ENCODE peak calls at places on chromosomes 16 and 17, in six cellular contexts. P, R, T, C, Y and G are unnamed samples.

GRCh38 chr16:56344518-56345405 is 80.6 kb downstream of the AMFR start:
- DNase-seq in P (no peak), R (no peak), T (no peak), C (no peak), Y (no peak), G (no peak)

GRCh38 chr16:32116080-32116479 is 137.0 kb upstream of the TP53TG3D start:
- DNase-seq in P (peak; percentile 4), R (no peak), T (no peak), C (peak; percentile 8), Y (no peak), G (peak; percentile 22)

GRCh38 chr17:13106171-13106570 is 88.3 kb upstream of the ELAC2 start:
- DNase-seq in P (no peak), R (no peak), T (no peak), C (peak; percentile 64), Y (no peak), G (no peak)

GRCh38 chr17:45143767-45144198 is 4.5 kb upstream of the HEXIM1 start:
- DNase-seq in P (peak; percentile 89), R (peak; percentile 52), T (peak; percentile 63), C (peak; percentile 33), Y (no peak), G (peak; percentile 81)

GRCh38 chr16:79194291-79194690 is 406.2 kb downstream of the MAF start:
- DNase-seq in P (no peak), R (no peak), T (no peak), C (no peak), Y (no peak), G (no peak)

GRCh38 chr17:81727324-81728031 is 15.4 kb downstream of the SLC25A10 start:
- DNase-seq in P (no peak), R (no peak), T (peak; percentile 50), C (no peak), Y (no peak), G (no peak)

GRCh38 chr17:72097144-72097543 is 23.7 kb upstream of the SOX9 start:
- DNase-seq in P (no peak), R (no peak), T (no peak), C (no peak), Y (no peak), G (peak; percentile 38)

GRCh38 chr17:73069164-73069774 is 23.2 kb downstream of the SLC39A11 start:
- DNase-seq in P (no peak), R (no peak), T (no peak), C (no peak), Y (no peak), G (no peak)

GRCh38 chr17:16085066-16085699 is 85.6 kb downstream of the TTC19 start:
- DNase-seq in P (peak; percentile 73), R (peak; percentile 78), T (no peak), C (no peak), Y (no peak), G (no peak)

GRCh38 chr17:81049973-81050551 is 15.1 kb downstream of the BAIAP2 start:
- DNase-seq in P (no peak), R (peak; percentile 85), T (peak; percentile 39), C (no peak), Y (no peak), G (no peak)

GRCh38 chr17:12727076-12727750 is 61.5 kb downstream of the MYOCD start:
- DNase-seq in P (peak; percentile 73), R (no peak), T (no peak), C (no peak), Y (no peak), G (peak; percentile 50)

GRCh38 chr16:89658221-89658879 is 714 bp downstream of the SPATA33 start:
- DNase-seq in P (peak; percentile 57), R (no peak), T (no peak), C (peak; percentile 55), Y (no peak), G (peak; percentile 13)

GRCh38 chr17:970388-970768 is 9.2 kb downstream of the NXN start:
- DNase-seq in P (no peak), R (no peak), T (no peak), C (no peak), Y (no peak), G (no peak)

GRCh38 chr17:36933174-36934143 is 3.8 kb upstream of the LHX1 start:
- DNase-seq in P (no peak), R (no peak), T (no peak), C (no peak), Y (no peak), G (no peak)

GRCh38 chr17:3893003-3893719 is at the start of gene CAMKK1:
- DNase-seq in P (peak; percentile 96), R (peak; percentile 56), T (peak; percentile 90), C (peak; percentile 87), Y (peak; percentile 87), G (peak; percentile 84)

GRCh38 chr16:83102336-83102735 is 475.6 kb downstream of the CDH13 start:
- DNase-seq in P (no peak), R (no peak), T (no peak), C (no peak), Y (no peak), G (no peak)

GRCh38 chr17:9360610-9361571 is 214.7 kb downstream of the STX8 start:
- DNase-seq in P (peak; percentile 94), R (peak; percentile 63), T (peak; percentile 18), C (no peak), Y (no peak), G (no peak)

GRCh38 chr17:38777641-38778250 is 21.6 kb downstream of the PIP4K2B start:
- DNase-seq in P (no peak), R (no peak), T (no peak), C (no peak), Y (no peak), G (no peak)

GRCh38 chr17:57605734-57606105 is 139.4 kb downstream of the CCDC182 start:
- DNase-seq in P (no peak), R (no peak), T (no peak), C (no peak), Y (no peak), G (no peak)

GRCh38 chr17:44968225-44969143 is at the start of gene C1QL1:
- DNase-seq in P (peak; percentile 97), R (peak; percentile 63), T (peak; percentile 89), C (peak; percentile 95), Y (peak; percentile 84), G (peak; percentile 94)

GRCh38 chr17:32267690-32268205 is 2.1 kb downstream of the RHBDL3 start:
- DNase-seq in P (peak; percentile 29), R (no peak), T (no peak), C (no peak), Y (no peak), G (no peak)

GRCh38 chr17:72604518-72604917 is 483.7 kb downstream of the SOX9 start:
- DNase-seq in P (no peak), R (no peak), T (no peak), C (no peak), Y (no peak), G (no peak)

GRCh38 chr17:16906670-16907069 is 65.2 kb downstream of the TNFRSF13B start:
- DNase-seq in P (peak; percentile 32), R (peak; percentile 93), T (no peak), C (no peak), Y (no peak), G (no peak)

GRCh38 chr16:89055313-89055712 is 38.3 kb upstream of the ACSF3 start:
- DNase-seq in P (no peak), R (no peak), T (no peak), C (no peak), Y (no peak), G (no peak)

GRCh38 chr17:59373879-59374495 is 42.5 kb downstream of the YPEL2 start:
- DNase-seq in P (peak; percentile 77), R (peak; percentile 51), T (no peak), C (no peak), Y (no peak), G (no peak)

DNA sequence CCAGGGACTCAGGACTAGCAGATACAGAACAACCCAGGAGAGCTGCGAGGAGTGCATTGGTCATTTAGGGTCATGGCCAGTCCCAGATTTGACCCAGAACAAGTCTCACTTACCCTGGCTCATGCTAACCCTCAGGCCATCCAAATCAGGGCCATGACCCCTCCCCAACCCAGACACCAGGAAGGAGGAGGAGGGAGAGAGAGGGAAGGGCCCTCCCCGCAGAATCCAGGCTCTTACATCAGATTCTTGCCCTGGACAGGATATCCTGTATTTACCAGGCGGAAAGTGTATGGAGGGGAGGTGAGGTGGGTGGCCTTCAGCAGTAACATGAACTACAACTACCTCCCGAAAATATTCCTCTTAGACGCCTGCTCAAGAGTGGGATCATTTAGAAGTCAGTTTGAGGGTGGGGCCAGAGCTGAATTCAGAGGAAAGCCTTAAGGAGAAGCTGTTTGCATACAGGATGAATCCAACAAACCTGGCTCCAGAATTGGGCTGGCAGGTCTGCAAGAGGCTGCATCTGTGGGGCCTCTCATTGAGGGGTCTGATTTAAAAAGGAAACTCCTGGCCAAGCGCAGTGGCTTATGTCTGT is 2.1 kb downstream of the VAT1 start:
- DNase-seq in P (no peak), R (no peak), T (no peak), C (no peak), Y (no peak), G (no peak)
- H3K4me3 ChIP-seq in P (peak overlapping the region; percentile 99), R (no peak overlapping the region), T (no peak overlapping the region), C (no peak overlapping the region), Y (no peak overlapping the region), G (no peak overlapping the region)

GRCh38 chr17:28925912-28926365 is 23.1 kb upstream of the DHRS13 start:
- DNase-seq in P (peak; percentile 63), R (peak; percentile 92), T (no peak), C (no peak), Y (peak; percentile 32), G (no peak)
- H3K36me3 ChIP-seq in P (peaks cover 48% of the 10 kb centered on the region), R (peaks cover 23% of the 10 kb centered on the region), T (no peaks in the 10 kb centered on the region), C (peaks cover 77% of the 10 kb centered on the region), Y (peaks cover 27% of the 10 kb centered on the region), G (peaks cover 75% of the 10 kb centered on the region)

DNA sequence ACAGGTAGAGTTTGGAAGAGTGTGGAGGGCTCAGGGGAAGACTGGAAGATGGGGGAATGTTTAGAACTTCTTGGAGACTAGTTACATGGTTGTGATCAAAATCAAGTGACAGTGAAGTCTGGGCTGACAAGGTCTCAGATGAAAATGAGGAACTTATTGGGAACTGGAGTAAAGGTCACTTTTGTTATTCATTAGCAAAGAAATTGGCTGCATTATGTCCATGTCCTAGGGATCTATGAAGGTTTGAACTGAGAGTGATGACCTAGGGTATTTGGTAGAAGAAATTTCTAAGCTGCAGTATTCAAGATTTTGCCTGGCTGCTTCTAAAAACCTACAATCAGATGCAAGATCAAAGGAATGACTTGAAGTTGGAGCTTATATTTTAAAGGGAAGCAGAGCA is 747.1 kb downstream of the KCNJ2 start:
- DNase-seq in P (no peak), R (no peak), T (no peak), C (no peak), Y (no peak), G (no peak)
- H3K9me3 ChIP-seq in P (no peaks in the 10 kb centered on the region), R (peaks cover 4% of the 10 kb centered on the region), T (no peaks in the 10 kb centered on the region), C (no peaks in the 10 kb centered on the region), Y (no peaks in the 10 kb centered on the region), G (no peaks in the 10 kb centered on the region)

GRCh38 chr17:79803421-79803996 is 6.6 kb upstream of the CBX8 start:
- DNase-seq in P (no peak), R (no peak), T (no peak), C (no peak), Y (no peak), G (no peak)
- H3K4me3 ChIP-seq in P (no peak overlapping the region), R (no peak overlapping the region), T (no peak overlapping the region), C (no peak overlapping the region), Y (no peak overlapping the region), G (no peak overlapping the region)

DNA sequence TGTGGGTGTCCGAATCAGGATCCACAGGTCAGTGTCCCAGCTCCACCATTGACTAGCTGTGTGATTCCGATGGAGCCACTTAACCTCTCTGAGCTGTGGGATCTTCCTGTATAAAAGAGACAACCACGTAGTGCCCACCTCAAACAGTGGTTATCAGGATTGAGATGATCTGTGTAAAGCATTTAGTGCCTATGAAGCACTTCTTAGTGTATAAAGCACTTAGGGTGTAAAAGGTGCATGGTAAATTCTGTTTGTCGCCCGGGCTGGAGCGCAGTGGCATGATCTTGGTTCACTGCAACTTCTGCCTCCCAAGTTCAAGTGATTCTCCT is 95.2 kb downstream of the MARF1 start:
- DNase-seq in P (no peak), R (no peak), T (no peak), C (no peak), Y (no peak), G (no peak)
- H3K36me3 ChIP-seq in P (no peaks in the 10 kb centered on the region), R (no peaks in the 10 kb centered on the region), T (no peaks in the 10 kb centered on the region), C (peaks cover 10% of the 10 kb centered on the region), Y (no peaks in the 10 kb centered on the region), G (peaks cover 3% of the 10 kb centered on the region)